ENCODE peak calls at places on chromosomes 4 and X, in eight cellular contexts. L is SK-N-SH, P is Panc1, C is sigmoid colon, G is transverse colon, K is suprapubic skin, O is HepG2, R is spleen. A is an unnamed sample.

GRCh38 chrX:13432376-13432775 is 112.5 kb upstream of the ATXN3L start:
- DNase-seq in L (no peak), P (no peak), C (peak), G (no peak), K (no peak), O (no peak), R (no peak), A (no peak)

GRCh38 chr4:123096038-123096437 is 173.6 kb upstream of the NUDT6 start:
- DNase-seq in L (no peak), P (no peak), C (no peak), G (no peak), K (no peak), O (peak), R (no peak), A (no peak)

GRCh38 chrX:95885074-95885473 is 799.6 kb upstream of the DIAPH2 start:
- DNase-seq in L (no peak), P (no peak), C (peak), G (peak), K (no peak), O (no peak), R (no peak), A (no peak)

GRCh38 chr4:124432500-124432899 is 280.0 kb downstream of the ANKRD50 start:
- DNase-seq in L (no peak), P (no peak), C (no peak), G (no peak), K (no peak), O (no peak), R (no peak), A (no peak)

GRCh38 chrX:141158084-141158483 is 18.8 kb downstream of the LDOC1 start:
- DNase-seq in L (no peak), P (no peak), C (no peak), G (no peak), K (no peak), O (no peak), R (no peak), A (no peak)

GRCh38 chr4:101020956-101021355 is 326.4 kb downstream of the PPP3CA start:
- DNase-seq in L (no peak), P (peak), C (no peak), G (no peak), K (no peak), O (no peak), R (no peak), A (no peak)

GRCh38 chr4:111562811-111563210 is 582.4 kb upstream of the FAM241A start:
- DNase-seq in L (no peak), P (no peak), C (no peak), G (no peak), K (no peak), O (no peak), R (no peak), A (no peak)

GRCh38 chr4:1487106-1487505 is 80.9 kb upstream of the NKX1-1 start:
- DNase-seq in L (no peak), P (no peak), C (peak), G (no peak), K (peak), O (no peak), R (no peak), A (no peak)

GRCh38 chrX:66200855-66201795 is 37.1 kb downstream of the HEPH start:
- DNase-seq in L (no peak), P (no peak), C (no peak), G (peak), K (no peak), O (no peak), R (no peak), A (no peak)

GRCh38 chrX:18353931-18354368 is 538 bp downstream of the SCML2 start:
- DNase-seq in L (peak), P (no peak), C (no peak), G (peak), K (no peak), O (peak), R (peak), A (no peak)

GRCh38 chrX:80285131-80285773 is 135.0 kb upstream of the TENT5D start:
- DNase-seq in L (peak), P (peak), C (no peak), G (peak), K (no peak), O (peak), R (no peak), A (no peak)

GRCh38 chr4:88457307-88458090 is 580 bp downstream of the HERC5 start:
- DNase-seq in L (peak), P (no peak), C (peak), G (peak), K (no peak), O (no peak), R (peak), A (peak)

GRCh38 chrX:31213941-31214340 is 142.1 kb upstream of the FTHL17 start:
- DNase-seq in L (peak), P (no peak), C (no peak), G (no peak), K (no peak), O (no peak), R (no peak), A (no peak)

GRCh38 chr4:166886708-166887107 is 347.6 kb downstream of the SPOCK3 start:
- DNase-seq in L (no peak), P (no peak), C (no peak), G (no peak), K (no peak), O (no peak), R (no peak), A (no peak)

GRCh38 chr4:108172780-108173598 is 4.3 kb upstream of the LEF1 start:
- DNase-seq in L (peak), P (no peak), C (no peak), G (peak), K (no peak), O (peak), R (peak), A (peak)

GRCh38 chr4:66750273-66750672 is 795.0 kb downstream of the CENPC start:
- DNase-seq in L (no peak), P (no peak), C (no peak), G (no peak), K (no peak), O (no peak), R (no peak), A (no peak)

GRCh38 chrX:40663880-40664630 is 16.7 kb upstream of the CXorf38 start:
- DNase-seq in L (peak), P (no peak), C (no peak), G (no peak), K (no peak), O (no peak), R (no peak), A (no peak)

GRCh38 chr4:20445933-20446723 is 194.4 kb downstream of the SLIT2 start:
- DNase-seq in L (no peak), P (no peak), C (no peak), G (no peak), K (no peak), O (no peak), R (no peak), A (no peak)

GRCh38 chr4:78204176-78204575 is 147.1 kb downstream of the FRAS1 start:
- DNase-seq in L (no peak), P (no peak), C (no peak), G (no peak), K (no peak), O (no peak), R (no peak), A (no peak)

GRCh38 chr4:32022071-32022470 is 1301.9 kb downstream of the PCDH7 start:
- DNase-seq in L (no peak), P (no peak), C (no peak), G (no peak), K (no peak), O (no peak), R (no peak), A (no peak)

GRCh38 chrX:93673056-93673868 is at the start of gene NAP1L3:
- DNase-seq in L (peak), P (no peak), C (peak), G (peak), K (peak), O (peak), R (peak), A (peak)

GRCh38 chr4:156109943-156110925 is 156.6 kb upstream of the CTSO start:
- DNase-seq in L (no peak), P (no peak), C (peak), G (no peak), K (no peak), O (no peak), R (no peak), A (no peak)

GRCh38 chr4:156111706-156112105 is 158.0 kb upstream of the CTSO start:
- DNase-seq in L (no peak), P (no peak), C (no peak), G (no peak), K (no peak), O (no peak), R (no peak), A (no peak)

GRCh38 chr4:156118821-156119220 is 165.2 kb upstream of the CTSO start:
- DNase-seq in L (no peak), P (no peak), C (no peak), G (no peak), K (no peak), O (no peak), R (no peak), A (no peak)

GRCh38 chr4:156113138-156113537 is 159.5 kb upstream of the CTSO start:
- DNase-seq in L (no peak), P (peak), C (no peak), G (no peak), K (no peak), O (no peak), R (no peak), A (no peak)
- TF ChIP-seq CTCF in L (peak), P (no peak), C (no peak), G (peak), K (no peak), O (no peak), R (no peak), A (no peak)

DNA sequence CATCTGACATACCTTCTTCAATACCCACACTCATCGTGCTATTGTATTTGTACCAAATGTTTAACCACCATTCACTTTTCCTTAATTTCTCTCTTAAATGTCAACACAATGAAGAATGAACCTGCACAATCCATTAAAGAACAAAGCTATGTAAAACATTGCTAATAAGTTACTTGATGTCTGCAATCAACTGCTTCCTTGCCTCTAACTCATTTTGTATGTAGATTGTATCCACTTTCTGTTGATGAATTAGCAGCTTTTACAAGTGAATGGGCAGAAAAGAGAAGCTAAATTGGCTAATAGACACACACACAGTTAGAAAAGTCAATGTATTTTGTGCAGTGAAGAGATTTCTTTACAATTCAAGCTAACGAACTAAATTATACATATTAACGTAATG is 212.5 kb upstream of the NDST3 start:
- DNase-seq in L (no peak), P (no peak), C (no peak), G (no peak), K (no peak), O (no peak), R (no peak), A (no peak)
- H3K4me3 ChIP-seq in L (no peak), P (no peak), C (no peak), G (no peak), K (no peak), O (no peak), R (no peak), A (no peak)

GRCh38 chr4:91207535-91207934 is 1080.3 kb downstream of the CCSER1 start:
- DNase-seq in L (no peak), P (no peak), C (no peak), G (no peak), K (no peak), O (no peak), R (no peak), A (no peak)

GRCh38 chr4:91212140-91212681 is 1085.0 kb downstream of the CCSER1 start:
- DNase-seq in L (no peak), P (no peak), C (no peak), G (no peak), K (no peak), O (no peak), R (no peak), A (no peak)
- TF ChIP-seq POLR2AphosphoS5 in L (no peak), P (no peak), C (no peak), G (no peak), K (no peak), O (no peak), R (no peak), A (no peak)

GRCh38 chr4:115128037-115128436 is 14.6 kb upstream of the NDST4 start:
- DNase-seq in L (no peak), P (no peak), C (no peak), G (no peak), K (no peak), O (no peak), R (no peak), A (no peak)
- TF ChIP-seq CTCF in L (no peak), P (no peak), C (no peak), G (no peak), K (no peak), O (no peak), R (no peak), A (no peak)

DNA sequence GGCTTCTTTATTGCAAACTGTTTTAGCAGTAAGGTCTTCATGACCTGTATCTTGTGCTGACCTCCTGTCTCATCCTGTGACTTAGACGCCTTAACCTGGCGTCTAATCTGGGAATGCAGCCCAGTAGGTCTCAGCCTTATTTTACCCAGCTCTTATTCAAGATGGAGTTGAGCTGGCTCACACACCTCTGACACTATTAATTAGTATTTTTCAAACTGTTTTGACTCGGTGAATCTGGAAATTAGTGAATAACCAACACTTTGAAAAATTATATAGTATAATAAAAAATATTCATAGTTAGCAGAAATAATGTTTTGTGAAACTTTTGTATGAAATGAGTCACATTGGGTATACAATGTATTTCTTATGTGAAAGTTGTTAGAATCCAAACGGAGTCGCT is 189.4 kb downstream of the PDGFRA start:
- DNase-seq in L (no peak), P (no peak), C (no peak), G (no peak), K (no peak), O (no peak), R (no peak), A (no peak)
- H3K4me3 ChIP-seq in L (no peak), P (no peak), C (no peak), G (no peak), K (no peak), O (no peak), R (no peak), A (no peak)

GRCh38 chrX:110363241-110363640 is 4.6 kb downstream of the RTL9 start:
- DNase-seq in L (no peak), P (no peak), C (no peak), G (no peak), K (no peak), O (no peak), R (no peak), A (no peak)
- TF ChIP-seq POLR2AphosphoS5 in L (no peak), P (no peak), C (no peak), G (no peak), K (no peak), O (no peak), R (no peak), A (no peak)

GRCh38 chr4:175509320-175509719 is 302.7 kb downstream of the GPM6A start:
- DNase-seq in L (no peak), P (no peak), C (no peak), G (no peak), K (no peak), O (peak), R (no peak), A (no peak)
- TF ChIP-seq CTCF in L (peak), P (no peak), C (no peak), G (no peak), K (no peak), O (peak), R (no peak), A (no peak)

GRCh38 chr4:89719536-89719935 is 117.4 kb downstream of the SNCA start:
- DNase-seq in L (no peak), P (no peak), C (no peak), G (no peak), K (no peak), O (no peak), R (no peak), A (no peak)
- H3K4me3 ChIP-seq in L (no peak), P (no peak), C (no peak), G (no peak), K (no peak), O (no peak), R (no peak), A (no peak)

GRCh38 chr4:26272654-26273307 is 48.0 kb upstream of the RBPJ start:
- DNase-seq in L (no peak), P (no peak), C (no peak), G (no peak), K (no peak), O (peak), R (no peak), A (no peak)
- TF ChIP-seq POLR2AphosphoS5 in L (no peak), P (no peak), C (no peak), G (no peak), K (no peak), O (no peak), R (no peak), A (no peak)

A was measured in stomach.